ENCODE peak calls at places on chromosome 14, in six cellular contexts. L is H1, P is HepG2, A is SK-N-SH, F is K562, R is GM12878. B is an unnamed sample.

GRCh38 chr14:40476005-40476404 is 1043.8 kb upstream of the FBXO33 start:
- DNase-seq in L (no peak), R (no peak), P (no peak), F (no peak), A (no peak), B (no peak)

GRCh38 chr14:104443391-104444158 is 136.0 kb upstream of the C14orf180 start:
- DNase-seq in L (peak), R (no peak), F (no peak), P (no peak), A (peak), B (no peak)

GRCh38 chr14:26008290-26008689 is 589.5 kb downstream of the NOVA1 start:
- DNase-seq in P (no peak), L (no peak), F (no peak), R (no peak), A (peak), B (no peak)

GRCh38 chr14:102362084-102362483 is 606 bp downstream of the CINP start:
- DNase-seq in P (no peak), L (no peak), R (peak), F (peak), A (peak), B (no peak)

GRCh38 chr14:46063872-46064271 is 587.7 kb downstream of the RPL10L start:
- DNase-seq in P (no peak), L (no peak), R (no peak), A (peak), F (no peak), B (no peak)

GRCh38 chr14:70391493-70392391 is 25.1 kb downstream of the SYNJ2BP start:
- DNase-seq in L (no peak), F (no peak), R (no peak), P (no peak), A (no peak), B (no peak)

GRCh38 chr14:105028251-105028927 is 7.5 kb upstream of the CDCA4 start:
- DNase-seq in R (no peak), F (no peak), P (no peak), A (no peak), L (no peak), B (no peak)

GRCh38 chr14:41498959-41499358 is 107.7 kb upstream of the LRFN5 start:
- DNase-seq in L (no peak), F (no peak), A (no peak), R (no peak), P (no peak), B (no peak)

GRCh38 chr14:23436327-23437141 is 1.1 kb upstream of the MYH7 start:
- DNase-seq in F (peak), R (no peak), A (no peak), P (no peak), L (no peak), B (no peak)

GRCh38 chr14:83071888-83072501 is 1538.3 kb upstream of the SEL1L start:
- DNase-seq in P (peak), F (no peak), L (no peak), R (peak), A (no peak), B (no peak)

GRCh38 chr14:87252103-87252502 is 740.9 kb downstream of the GALC start:
- DNase-seq in P (no peak), A (no peak), R (no peak), F (no peak), L (no peak), B (no peak)

GRCh38 chr14:50285861-50286260 is 26.2 kb downstream of the L2HGDH start:
- DNase-seq in R (no peak), A (no peak), L (no peak), P (no peak), F (no peak), B (no peak)

GRCh38 chr14:22819191-22819988 is 4.2 kb upstream of the SLC7A7 start:
- DNase-seq in L (peak), R (no peak), F (no peak), P (peak), A (no peak), B (no peak)

GRCh38 chr14:25050494-25051170 is 685 bp upstream of the STXBP6 start:
- DNase-seq in A (no peak), F (no peak), R (no peak), L (no peak), P (no peak), B (no peak)

GRCh38 chr14:65506801-65507200 is 94.3 kb downstream of the FUT8 start:
- DNase-seq in P (peak), R (no peak), F (no peak), L (no peak), A (no peak), B (no peak)

GRCh38 chr14:35287481-35288013 is 4.6 kb upstream of the PSMA6 start:
- DNase-seq in R (peak), A (no peak), L (no peak), F (peak), P (no peak), B (no peak)

GRCh38 chr14:67566908-67567307 is 33.2 kb downstream of the PIGH start:
- DNase-seq in P (no peak), L (no peak), R (no peak), A (no peak), F (no peak), B (no peak)

GRCh38 chr14:37165794-37166193 is 6.6 kb downstream of the SLC25A21 start:
- DNase-seq in R (no peak), P (no peak), F (no peak), L (no peak), A (no peak), B (no peak)

GRCh38 chr14:36944307-36945010 is 227.9 kb downstream of the SLC25A21 start:
- DNase-seq in A (no peak), R (no peak), L (no peak), P (no peak), F (no peak), B (no peak)

GRCh38 chr14:83923836-83924235 is 1606.1 kb upstream of the FLRT2 start:
- DNase-seq in P (no peak), R (no peak), F (no peak), L (no peak), A (no peak), B (no peak)

GRCh38 chr14:76917759-76918175 is 91.6 kb downstream of the LRRC74A start:
- DNase-seq in A (no peak), F (no peak), L (no peak), P (no peak), R (no peak), B (no peak)

GRCh38 chr14:24876996-24877395 is 173.0 kb downstream of the STXBP6 start:
- DNase-seq in P (no peak), F (no peak), A (no peak), L (no peak), R (no peak), B (no peak)

GRCh38 chr14:57136669-57137068 is 132.0 kb downstream of the EXOC5 start:
- DNase-seq in F (no peak), R (no peak), L (peak), P (no peak), A (no peak), B (no peak)

GRCh38 chr14:73463411-73463810 is 5.1 kb upstream of the NUMB start:
- DNase-seq in A (no peak), P (peak), L (no peak), F (no peak), R (no peak), B (peak)

GRCh38 chr14:23817164-23817767 is 136.3 kb upstream of the DHRS4 start:
- DNase-seq in F (no peak), A (no peak), R (no peak), P (no peak), L (no peak), B (no peak)

GRCh38 chr14:94320243-94320642 is 2.9 kb downstream of the SERPINA6 start:
- DNase-seq in R (no peak), L (no peak), A (no peak), P (peak), F (no peak), B (no peak)

GRCh38 chr14:66724996-66725395 is 217.0 kb downstream of the GPHN start:
- DNase-seq in A (no peak), R (no peak), P (no peak), L (no peak), F (no peak), B (no peak)

GRCh38 chr14:103161054-103161397 is 37.8 kb downstream of the TNFAIP2 start:
- DNase-seq in R (no peak), A (no peak), L (no peak), F (no peak), P (no peak), B (no peak)

GRCh38 chr14:51024377-51024776 is 70.5 kb downstream of the TRIM9 start:
- DNase-seq in L (no peak), R (no peak), P (no peak), A (no peak), F (no peak), B (no peak)

GRCh38 chr14:99821519-99822165 is 28.4 kb downstream of the EML1 start:
- DNase-seq in P (no peak), F (no peak), R (no peak), L (no peak), A (peak), B (no peak)

GRCh38 chr14:94342334-94342934 is 19.3 kb upstream of the SERPINA6 start:
- DNase-seq in L (no peak), P (peak), A (peak), F (no peak), R (no peak), B (no peak)

GRCh38 chr14:98724734-98725133 is 547.3 kb downstream of the BCL11B start:
- DNase-seq in L (no peak), P (no peak), A (no peak), F (no peak), R (no peak), B (no peak)

GRCh38 chr14:96603350-96604255 is 101.4 kb downstream of the PAPOLA start:
- DNase-seq in P (no peak), L (no peak), F (no peak), A (no peak), R (no peak), B (no peak)

GRCh38 chr14:25516838-25517237 is 466.9 kb upstream of the STXBP6 start:
- DNase-seq in P (no peak), R (no peak), A (peak), F (no peak), L (peak), B (no peak)

DNA sequence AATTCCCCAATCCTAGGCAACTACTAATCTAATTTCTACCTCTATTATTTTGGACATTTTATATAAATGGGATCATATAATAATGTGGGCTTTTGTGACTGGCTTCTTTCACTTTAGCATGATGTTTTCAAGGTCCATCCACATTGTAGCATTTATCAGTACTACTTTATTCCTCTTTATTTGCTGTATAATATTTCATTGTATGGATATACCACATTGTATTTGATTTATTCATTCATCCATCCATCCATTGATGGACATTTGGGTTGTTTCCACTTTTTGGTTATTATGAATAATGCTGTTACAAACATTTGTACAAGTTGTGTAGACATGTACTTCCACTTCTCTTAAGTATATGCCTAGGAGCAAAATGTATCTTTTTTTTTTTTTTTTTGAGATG is 17.3 kb downstream of the BTBD7 start:
- DNase-seq in R (no peak), F (no peak), A (no peak), P (no peak), L (no peak), B (no peak)
- TF ChIP-seq GABPA in R (no peak), F (no peak), A (no peak), P (no peak), L (no peak), B (no peak)

DNA sequence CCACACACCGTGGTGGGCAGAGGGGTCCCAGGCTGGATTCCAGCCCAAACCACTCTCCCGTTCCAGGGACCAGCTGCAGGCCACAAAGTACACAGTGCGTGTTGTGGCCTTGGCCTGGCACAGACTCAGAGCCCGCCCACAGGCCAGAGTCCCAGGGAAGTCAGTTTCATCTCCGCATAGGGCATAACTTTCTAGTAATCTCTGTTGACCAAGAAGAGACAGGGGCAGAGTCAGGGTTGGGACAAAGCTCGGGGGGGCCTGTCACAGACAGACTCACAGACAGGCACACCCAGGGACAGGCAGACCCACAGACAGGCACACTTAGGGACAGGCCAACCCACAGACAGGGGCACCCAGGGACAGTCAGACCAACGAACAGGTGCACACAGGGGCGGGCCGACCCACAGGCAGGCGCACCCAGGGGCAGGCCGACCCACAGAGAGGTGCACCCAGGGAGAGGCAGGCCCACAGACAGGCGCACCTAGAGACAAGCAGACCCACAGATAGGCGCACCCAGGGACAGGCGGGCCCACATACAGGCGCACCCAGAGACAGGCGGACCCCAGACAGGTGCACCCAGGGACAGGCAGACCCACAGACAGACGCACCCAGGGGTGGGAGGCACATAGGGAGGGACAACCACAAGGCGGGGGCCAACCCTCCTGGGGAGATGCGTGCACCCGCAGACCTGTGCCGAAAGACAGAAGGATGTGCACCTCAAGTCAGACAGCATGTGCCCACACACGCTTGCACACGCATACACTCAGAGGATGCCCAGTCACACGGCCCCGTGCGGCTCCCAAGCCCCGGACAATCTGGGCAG is 323.3 kb upstream of the RTL1 start:
- DNase-seq in L (peak), F (no peak), A (no peak), R (no peak), P (peak), B (no peak)
- H3K4me3 ChIP-seq in L (no peak), F (no peak), A (no peak), R (no peak), P (no peak), B (no peak)

DNA sequence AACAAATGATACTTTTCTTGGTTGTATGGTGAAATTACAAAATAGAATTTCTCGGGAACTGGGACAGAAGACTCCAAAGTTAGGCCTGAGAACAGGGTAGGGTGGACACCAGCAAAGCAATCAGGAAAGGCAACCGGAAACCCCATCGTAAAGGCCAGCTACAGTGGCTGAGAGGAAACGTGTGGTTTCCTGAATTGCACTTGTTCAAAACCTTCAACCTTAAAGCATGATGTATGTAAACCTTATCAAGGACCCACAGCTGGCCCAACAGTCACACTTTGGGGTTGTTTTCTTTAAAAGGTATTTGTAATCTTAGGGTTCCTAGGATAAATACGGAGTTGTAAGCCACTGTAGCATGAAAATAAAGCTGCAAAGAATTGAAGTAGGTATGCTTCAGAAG is 2.2 kb upstream of the PTGDR start:
- DNase-seq in P (no peak), A (no peak), F (no peak), L (no peak), R (no peak), B (no peak)
- TF ChIP-seq POLR2AphosphoS5 in P (no peak), A (no peak), F (no peak), L (no peak), R (no peak), B (peak)

DNA sequence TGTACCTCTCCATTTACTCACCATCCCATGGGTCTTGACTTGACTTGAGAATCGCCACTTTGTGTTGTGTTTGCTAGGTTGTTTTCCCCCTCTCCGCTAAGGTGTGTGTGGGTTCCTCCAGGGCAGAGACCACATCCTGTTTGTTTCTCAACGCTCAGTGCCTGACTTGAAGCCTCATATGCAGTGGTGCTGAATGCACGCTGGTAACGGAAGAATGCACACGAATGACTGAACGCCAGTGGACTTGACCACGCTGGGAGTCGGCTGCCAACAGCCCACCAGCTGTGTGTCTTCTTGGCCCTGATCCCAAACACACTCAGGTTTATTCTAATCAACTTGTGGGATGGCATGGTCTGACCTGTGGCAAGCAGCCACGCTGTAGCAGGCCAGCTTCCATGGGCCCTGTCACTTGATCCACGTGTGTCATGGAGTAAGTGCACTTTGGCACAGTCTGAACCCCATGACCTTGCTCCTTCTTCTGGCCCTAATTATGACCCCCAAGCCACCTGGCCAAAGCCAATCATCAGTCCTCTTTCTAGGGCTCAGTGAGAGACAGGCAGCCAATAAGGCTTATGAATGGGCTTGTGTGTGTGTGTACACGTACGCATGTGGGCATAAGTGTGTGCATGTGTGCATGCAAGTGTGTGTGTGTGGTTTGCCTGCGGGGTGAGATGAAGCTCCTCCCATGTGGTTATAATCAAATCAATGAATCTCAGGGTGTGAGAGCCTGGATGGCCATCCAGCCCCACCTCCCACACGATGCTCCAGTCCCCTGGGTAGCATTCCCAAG is 6.3 kb upstream of the TC2N start:
- DNase-seq in R (peak), P (no peak), F (no peak), A (no peak), L (no peak), B (no peak)
- TF ChIP-seq GABPA in R (peak), P (no peak), F (no peak), A (no peak), L (no peak), B (no peak)

DNA sequence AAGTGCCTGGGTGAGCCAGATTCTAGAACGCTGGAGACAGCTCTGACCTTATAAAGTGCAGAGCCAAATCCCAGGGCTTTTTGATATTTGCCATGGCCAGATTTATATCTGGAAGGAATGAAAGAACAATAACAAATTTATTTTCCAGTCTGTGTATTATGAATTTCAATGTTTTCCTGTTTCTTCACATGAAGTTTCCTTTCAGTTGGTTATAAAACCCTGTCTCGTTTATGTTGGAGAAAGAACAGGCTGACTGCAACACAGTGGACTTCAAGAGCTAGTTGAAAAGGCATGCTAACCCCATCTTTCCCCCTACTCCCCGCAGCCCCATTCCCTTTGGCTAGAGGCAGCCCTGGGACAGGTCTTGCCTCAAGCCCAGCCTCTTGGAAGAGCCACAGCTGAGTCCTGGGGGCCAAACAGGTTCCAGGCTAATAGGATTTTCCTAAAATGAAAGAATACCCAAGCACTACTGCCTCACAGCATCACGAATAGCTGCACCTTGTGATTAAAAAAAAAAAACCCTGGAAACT is 1.7 kb downstream of the FBLN5 start:
- DNase-seq in A (no peak), R (no peak), P (no peak), F (no peak), L (no peak), B (no peak)
- H3K4me3 ChIP-seq in A (peak), R (no peak), P (no peak), F (no peak), L (no peak), B (no peak)

GRCh38 chr14:95502381-95502950 is 14.0 kb downstream of the SYNE3 start:
- DNase-seq in A (no peak), R (no peak), F (no peak), L (no peak), P (no peak), B (peak)

GRCh38 chr14:95500201-95500681 is 16.2 kb downstream of the SYNE3 start:
- DNase-seq in A (no peak), P (peak), F (no peak), L (no peak), R (no peak), B (no peak)

GRCh38 chr14:95498622-95499353 is 17.7 kb downstream of the SYNE3 start:
- DNase-seq in A (peak), P (no peak), F (no peak), L (no peak), R (no peak), B (no peak)

GRCh38 chr14:95499354-95499750 is 17.1 kb downstream of the SYNE3 start:
- DNase-seq in P (no peak), A (no peak), L (no peak), R (no peak), F (no peak), B (peak)

GRCh38 chr14:95500772-95501401 is 15.6 kb downstream of the SYNE3 start:
- DNase-seq in R (no peak), L (no peak), P (no peak), F (no peak), A (no peak), B (no peak)
- TF ChIP-seq POLR2AphosphoS5 in R (no peak), L (no peak), P (no peak), F (no peak), A (no peak), B (no peak)